ENCODE peak calls at places on chromosome 16, in eight cellular contexts. X, N, B, F, Z, R, P and V are unnamed samples.

GRCh38 chr16:85750021-85750826 is 672 bp downstream of the C16orf74 start:
- DNase-seq in X (peak), N (peak), B (peak), F (no peak), Z (no peak), R (no peak), P (no peak), V (peak)

GRCh38 chr16:15899538-15900100 is 11.2 kb upstream of the CEP20 start:
- DNase-seq in X (peak), N (peak), B (peak), F (no peak), Z (no peak), R (no peak), P (peak), V (peak)

GRCh38 chr16:57128787-57129389 is 36.5 kb downstream of the CPNE2 start:
- DNase-seq in X (no peak), N (peak), B (no peak), F (peak), Z (peak), R (no peak), P (no peak), V (no peak)

GRCh38 chr16:1534021-1535020 is 855 bp downstream of the TMEM204 start:
- DNase-seq in X (peak), N (peak), B (no peak), F (no peak), Z (no peak), R (no peak), P (no peak), V (peak)

GRCh38 chr16:31273676-31274075 is 13.9 kb downstream of the ITGAM start:
- DNase-seq in X (no peak), N (no peak), B (no peak), F (no peak), Z (no peak), R (no peak), P (no peak), V (no peak)

GRCh38 chr16:4663756-4664465 is 29.5 kb upstream of the NUDT16L1 start:
- DNase-seq in X (no peak), N (no peak), B (no peak), F (no peak), Z (no peak), R (peak), P (no peak), V (no peak)

GRCh38 chr16:27235055-27235937 is 32.0 kb downstream of the KDM8 start:
- DNase-seq in X (peak), N (peak), B (peak), F (peak), Z (peak), R (peak), P (peak), V (peak)

GRCh38 chr16:84247844-84248243 is 8.0 kb upstream of the KCNG4 start:
- DNase-seq in X (peak), N (no peak), B (no peak), F (no peak), Z (no peak), R (no peak), P (no peak), V (no peak)